ENCODE peak calls at places on chromosomes 12 and 14, in six cellular contexts. L is esophagus squamous epithelium; A is dorsolateral prefrontal cortex; X is effector memory CD4-positive, alpha-beta T cell; D is K562; B is esophagus muscularis mucosa. J is an unnamed sample.

GRCh38 chr12:98594050-98594853 is 766 bp downstream of the SLC25A3 start:
- DNase-seq in L (no peak), A (no peak), X (no peak), D (no peak), B (no peak), J (no peak)

GRCh38 chr12:57533108-57533507 is 10.5 kb downstream of the MBD6 start:
- DNase-seq in L (no peak), A (no peak), X (no peak), D (no peak), B (no peak), J (no peak)

GRCh38 chr12:109595321-109595902 is 21.8 kb downstream of the MVK start:
- DNase-seq in L (no peak), A (no peak), X (no peak), D (no peak), B (no peak), J (no peak)

GRCh38 chr12:65720136-65720535 is 104.1 kb upstream of the HMGA2 start:
- DNase-seq in L (no peak), A (no peak), X (no peak), D (no peak), B (no peak), J (no peak)

GRCh38 chr12:41254546-41254945 is 66.4 kb downstream of the PDZRN4 start:
- DNase-seq in L (no peak), A (no peak), X (no peak), D (no peak), B (no peak), J (no peak)

GRCh38 chr12:6404390-6404789 is 20.4 kb downstream of the LTBR start:
- DNase-seq in L (no peak), A (no peak), X (no peak), D (no peak), B (no peak), J (no peak)

GRCh38 chr12:90262261-90262660 is 553.6 kb upstream of the ATP2B1 start:
- DNase-seq in L (no peak), A (no peak), X (no peak), D (no peak), B (no peak), J (no peak)

GRCh38 chr14:84435820-84436326 is 1094.1 kb upstream of the FLRT2 start:
- DNase-seq in L (no peak), A (no peak), X (no peak), D (no peak), B (no peak), J (no peak)

GRCh38 chr14:54737132-54737711 is 165.4 kb downstream of the GCH1 start:
- DNase-seq in L (no peak), A (no peak), X (no peak), D (peak; percentile 31), B (no peak), J (no peak)

GRCh38 chr14:94029250-94029649 is 3.1 kb downstream of the OTUB2 start:
- DNase-seq in L (no peak), A (no peak), X (no peak), D (no peak), B (no peak), J (no peak)

GRCh38 chr12:52360106-52360662 is 7.1 kb downstream of the KRT85 start:
- DNase-seq in L (no peak), A (no peak), X (no peak), D (no peak), B (no peak), J (no peak)

GRCh38 chr14:30808576-30808975 is 65.8 kb upstream of the COCH start:
- DNase-seq in L (no peak), A (no peak), X (no peak), D (no peak), B (no peak), J (no peak)

GRCh38 chr12:91346827-91347226 is 164.2 kb upstream of the DCN start:
- DNase-seq in L (no peak), A (no peak), X (no peak), D (no peak), B (no peak), J (no peak)

GRCh38 chr12:89064780-89065179 is 287.5 kb downstream of the DUSP6 start:
- DNase-seq in L (no peak), A (no peak), X (no peak), D (no peak), B (peak; percentile 47), J (no peak)

GRCh38 chr12:121911824-121912585 is 6.4 kb upstream of the CFAP251 start:
- DNase-seq in L (no peak), A (no peak), X (no peak), D (no peak), B (no peak), J (no peak)

GRCh38 chr12:42868291-42868690 is 278.7 kb upstream of the PRICKLE1 start:
- DNase-seq in L (no peak), A (no peak), X (no peak), D (no peak), B (no peak), J (no peak)

GRCh38 chr12:124289634-124290600 is 5.0 kb upstream of the RFLNA start:
- DNase-seq in L (no peak), A (no peak), X (no peak), D (no peak), B (no peak), J (no peak)

GRCh38 chr14:97970222-97970621 is 1173.0 kb downstream of the VRK1 start:
- DNase-seq in L (no peak), A (no peak), X (no peak), D (no peak), B (no peak), J (no peak)

GRCh38 chr12:48285751-48286650 is 64.7 kb downstream of the ZNF641 start:
- DNase-seq in L (no peak), A (no peak), X (no peak), D (no peak), B (no peak), J (no peak)

GRCh38 chr12:105420046-105420445 is 89.6 kb downstream of the C12orf75 start:
- DNase-seq in L (no peak), A (no peak), X (no peak), D (no peak), B (no peak), J (no peak)

GRCh38 chr12:105419606-105420005 is 89.1 kb downstream of the C12orf75 start:
- DNase-seq in L (no peak), A (no peak), X (no peak), D (no peak), B (no peak), J (no peak)

GRCh38 chr12:105417732-105418131 is 87.2 kb downstream of the C12orf75 start:
- DNase-seq in L (no peak), A (no peak), X (no peak), D (no peak), B (no peak), J (no peak)

GRCh38 chr12:105418821-105419291 is 88.4 kb downstream of the C12orf75 start:
- DNase-seq in L (no peak), A (no peak), X (no peak), D (no peak), B (no peak), J (no peak)

DNA sequence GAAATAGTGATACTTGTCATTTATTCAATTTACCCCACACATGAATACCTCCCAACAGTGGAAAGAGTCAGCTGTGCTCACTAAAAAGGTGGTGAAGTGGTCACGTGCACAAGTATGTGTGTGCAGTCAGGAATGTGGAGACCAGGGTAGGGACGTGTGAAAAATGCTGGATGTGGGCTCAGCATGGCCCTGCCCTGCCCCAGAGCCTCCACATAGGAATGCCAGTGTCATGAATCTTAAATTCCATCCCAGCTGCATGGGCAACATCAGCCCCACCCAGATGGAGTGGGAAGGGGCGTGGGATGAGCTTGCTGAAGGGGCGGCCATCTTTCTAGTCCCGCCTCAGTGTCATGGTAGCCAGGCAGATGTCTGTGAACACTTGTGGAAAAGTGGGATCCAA is 87.7 kb downstream of the C12orf75 start:
- DNase-seq in L (no peak), A (no peak), X (no peak), D (no peak), B (no peak), J (no peak)
- H3K27ac ChIP-seq in L (no peak overlapping the region), A (no peak overlapping the region), X (no peak overlapping the region), D (no peak overlapping the region), B (no peak overlapping the region), J (no peak overlapping the region)

DNA sequence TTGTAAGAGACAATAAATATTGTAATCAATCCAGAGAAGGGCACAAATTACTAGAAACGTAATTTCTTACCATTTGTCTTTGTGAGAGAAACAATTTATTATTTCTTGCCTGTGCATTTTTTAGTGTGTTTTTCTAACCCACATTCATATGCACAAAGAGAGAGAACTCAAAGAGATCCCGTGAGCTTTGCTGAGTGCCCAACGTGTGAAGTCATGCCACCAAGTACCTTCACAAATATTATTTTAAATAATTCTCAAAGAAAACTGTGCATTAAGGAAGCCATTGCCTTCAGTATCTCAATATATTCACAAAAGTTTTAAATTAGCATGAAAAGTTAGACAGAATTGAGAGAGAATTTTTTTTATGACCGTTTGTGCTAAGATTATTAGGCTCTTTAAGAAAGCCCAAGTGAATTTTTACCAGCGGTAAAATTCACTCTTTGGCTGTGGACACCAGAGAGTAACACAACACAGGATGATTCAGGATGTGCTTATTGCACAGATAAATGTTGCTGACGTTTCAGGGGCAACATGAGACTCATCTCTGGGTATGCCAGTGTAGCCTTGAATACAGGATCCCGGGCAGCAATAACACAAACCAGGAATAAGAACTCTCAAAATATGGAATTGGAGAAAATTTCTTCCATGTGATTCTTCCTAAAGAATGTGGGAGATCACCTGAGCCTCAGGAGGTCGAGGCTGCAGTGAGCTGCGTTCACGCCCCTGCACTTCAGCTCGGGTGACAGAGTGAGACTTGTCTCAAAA is 2.9 kb downstream of the ARHGDIB start:
- DNase-seq in L (no peak), A (no peak), X (no peak), D (no peak), B (no peak), J (no peak)
- H3K4me3 ChIP-seq in L (peak overlapping the region; percentile 21), A (no peak overlapping the region), X (peak overlapping the region; percentile 64), D (no peak overlapping the region), B (no peak overlapping the region), J (no peak overlapping the region)

DNA sequence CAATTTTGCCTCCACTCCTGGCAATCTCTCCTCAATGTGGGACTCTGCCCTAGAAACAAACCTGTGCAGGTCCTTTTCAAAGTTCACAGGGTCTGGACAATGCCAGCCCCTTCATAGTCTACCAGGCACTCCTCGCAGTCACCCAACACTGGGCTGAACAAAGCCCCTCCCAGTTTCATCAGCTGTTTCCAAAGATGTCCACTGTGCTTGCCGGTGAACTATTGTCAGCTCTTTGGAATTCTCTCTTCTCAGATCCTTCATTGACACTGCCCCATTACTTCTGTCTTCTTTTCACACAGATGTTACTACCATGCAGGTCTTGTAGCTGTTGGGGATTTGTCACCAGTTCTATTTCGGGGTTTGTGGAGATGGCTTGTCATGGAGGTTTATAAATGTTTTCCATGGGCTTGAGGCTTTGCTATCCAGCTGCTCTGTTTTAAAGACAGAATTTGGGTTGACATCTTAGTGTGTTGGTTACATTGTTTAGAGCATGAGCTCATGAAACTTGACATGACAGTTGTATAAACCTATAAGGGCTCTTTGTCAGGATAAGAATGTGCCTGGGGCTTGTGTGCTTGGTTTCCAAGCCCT is 77.3 kb upstream of the DHRS4 start:
- DNase-seq in L (no peak), A (no peak), X (no peak), D (no peak), B (no peak), J (no peak)
- H3K27ac ChIP-seq in L (no peak overlapping the region), A (no peak overlapping the region), X (no peak overlapping the region), D (no peak overlapping the region), B (no peak overlapping the region), J (no peak overlapping the region)

GRCh38 chr14:73176673-73177072 is 40.4 kb downstream of the PSEN1 start:
- DNase-seq in L (no peak), A (no peak), X (no peak), D (no peak), B (no peak), J (no peak)

DNA sequence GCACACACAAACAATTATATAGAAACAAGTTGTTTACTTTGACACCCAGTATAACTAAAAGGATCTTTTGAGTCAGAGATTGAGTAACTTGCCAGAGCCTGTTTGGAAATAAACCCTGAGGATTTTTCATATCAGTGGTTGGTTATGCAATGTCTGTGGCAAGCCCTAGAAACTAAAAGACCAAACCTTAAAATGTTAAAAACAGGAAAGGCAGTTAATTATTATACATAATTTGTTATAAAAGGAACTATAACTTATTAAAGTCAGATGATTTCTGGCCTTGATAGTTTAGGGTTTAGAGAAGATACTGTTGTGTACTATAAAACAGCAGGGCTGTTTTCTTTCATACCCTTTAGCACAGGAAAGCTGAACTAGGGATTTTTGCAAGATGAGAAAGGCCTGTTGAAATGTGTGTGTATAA is 44.1 kb downstream of the PSEN1 start:
- DNase-seq in L (no peak), A (no peak), X (no peak), D (no peak), B (no peak), J (no peak)
- H3K4me3 ChIP-seq in L (no peak overlapping the region), A (no peak overlapping the region), X (no peak overlapping the region), D (no peak overlapping the region), B (no peak overlapping the region), J (no peak overlapping the region)

J was measured in iPS DF 6.9.